ENCODE peak calls at places on chromosomes 6 and 20, in four cellular contexts. H is lung, X is body of pancreas, A is mammary epithelial cell. S is an unnamed sample.

GRCh38 chr20:32589256-32589655 is 4.1 kb upstream of the NOL4L start:
- DNase-seq in H (no peak), X (no peak), A (peak; percentile 57), S (peak; percentile 66)

GRCh38 chr6:96195272-96195671 is 179.5 kb downstream of the FUT9 start:
- DNase-seq in H (no peak), X (no peak), A (no peak), S (no peak)

GRCh38 chr20:47330933-47331708 is 25.4 kb downstream of the ZMYND8 start:
- DNase-seq in H (no peak), X (no peak), A (peak; percentile 83), S (peak; percentile 84)

GRCh38 chr20:49448917-49449316 is 33.6 kb downstream of the KCNB1 start:
- DNase-seq in H (no peak), X (no peak), A (no peak), S (no peak)

GRCh38 chr6:82875573-82876185 is 190.0 kb downstream of the UBE3D start:
- DNase-seq in H (no peak), X (no peak), A (peak; percentile 93), S (peak; percentile 67)

GRCh38 chr6:162184465-162184864 is 543.1 kb downstream of the PRKN start:
- DNase-seq in H (no peak), X (no peak), A (no peak), S (no peak)

GRCh38 chr6:116369540-116370327 is 1.0 kb upstream of the DSE start:
- DNase-seq in H (no peak), X (no peak), A (no peak), S (no peak)

GRCh38 chr20:60038400-60038799 is 80.2 kb downstream of the CDH26 start:
- DNase-seq in H (no peak), X (no peak), A (no peak), S (no peak)

GRCh38 chr6:3351105-3351676 is 92.4 kb downstream of the PSMG4 start:
- DNase-seq in H (no peak), X (no peak), A (no peak), S (no peak)

GRCh38 chr6:37868447-37868825 is 48.9 kb downstream of the ZFAND3 start:
- DNase-seq in H (no peak), X (no peak), A (peak; percentile 76), S (peak; percentile 22)

GRCh38 chr6:14066782-14067406 is 50.7 kb upstream of the CD83 start:
- DNase-seq in H (no peak), X (no peak), A (peak; percentile 68), S (peak; percentile 22)

GRCh38 chr6:148657053-148657452 is 89.8 kb upstream of the UST start:
- DNase-seq in H (peak; percentile 35), X (no peak), A (peak; percentile 47), S (no peak)

GRCh38 chr20:64216036-64216435 is 39.5 kb upstream of the PCMTD2 start:
- DNase-seq in H (no peak), X (peak; percentile 28), A (no peak), S (no peak)

GRCh38 chr20:45783656-45784294 is 7.9 kb downstream of the WFDC3 start:
- DNase-seq in H (peak; percentile 34), X (peak; percentile 55), A (peak; percentile 36), S (peak; percentile 26)

GRCh38 chr20:52936368-52936986 is 35.7 kb upstream of the TSHZ2 start:
- DNase-seq in H (no peak), X (no peak), A (no peak), S (no peak)

GRCh38 chr6:151338816-151339215 is 52.5 kb downstream of the ZBTB2 start:
- DNase-seq in H (no peak), X (no peak), A (no peak), S (no peak)

GRCh38 chr6:36028088-36028886 is 679 bp downstream of the MAPK14 start:
- DNase-seq in H (peak; percentile 46), X (peak; percentile 59), A (peak; percentile 27), S (peak; percentile 50)

GRCh38 chr20:56343861-56344381 is 14.9 kb upstream of the FAM210B start:
- DNase-seq in H (no peak), X (peak; percentile 56), A (peak; percentile 27), S (peak; percentile 47)

GRCh38 chr20:38165966-38166706 is 1.1 kb upstream of the TGM2 start:
- DNase-seq in H (no peak), X (no peak), A (peak; percentile 65), S (no peak)

GRCh38 chr6:106431405-106431804 is 70.9 kb downstream of the CRYBG1 start:
- DNase-seq in H (no peak), X (no peak), A (no peak), S (no peak)

GRCh38 chr6:113172531-113172966 is 684.6 kb upstream of the MARCKS start:
- DNase-seq in H (no peak), X (peak; percentile 63), A (no peak), S (peak; percentile 68)

GRCh38 chr20:49386848-49387605 is 95.4 kb downstream of the KCNB1 start:
- DNase-seq in H (no peak), X (no peak), A (no peak), S (no peak)

GRCh38 chr6:157709514-157709913 is 113.5 kb upstream of the SNX9 start:
- DNase-seq in H (no peak), X (no peak), A (no peak), S (no peak)

GRCh38 chr20:41196653-41197225 is 59.4 kb downstream of the PLCG1 start:
- DNase-seq in H (no peak), X (no peak), A (no peak), S (no peak)

GRCh38 chr6:885051-885590 is 192.2 kb upstream of the EXOC2 start:
- DNase-seq in H (no peak), X (no peak), A (peak; percentile 41), S (no peak)

GRCh38 chr20:48897298-48898044 is 24.0 kb upstream of the ARFGEF2 start:
- DNase-seq in H (no peak), X (no peak), A (peak; percentile 76), S (peak; percentile 47)

GRCh38 chr6:79467716-79468115 is 69.5 kb downstream of the LCA5 start:
- DNase-seq in H (no peak), X (no peak), A (peak; percentile 20), S (peak; percentile 8)

GRCh38 chr6:149336529-149336928 is 19.0 kb downstream of the TAB2 start:
- DNase-seq in H (no peak), X (no peak), A (peak; percentile 70), S (no peak)

GRCh38 chr6:100464910-100465700 is at the start of gene SIM1:
- DNase-seq in H (no peak), X (peak; percentile 82), A (peak; percentile 53), S (peak; percentile 97)

GRCh38 chr20:33648396-33649004 is 13.6 kb upstream of the C20orf144 start:
- DNase-seq in H (no peak), X (no peak), A (peak; percentile 38), S (peak; percentile 42)

GRCh38 chr6:53795254-53795701 is 473 bp downstream of the LRRC1 start:
- DNase-seq in H (no peak), X (no peak), A (peak; percentile 53), S (no peak)

GRCh38 chr20:62236674-62236996 is 1.7 kb upstream of the OSBPL2 start:
- DNase-seq in H (no peak), X (no peak), A (no peak), S (no peak)

GRCh38 chr20:33656783-33657703 is 5.1 kb upstream of the C20orf144 start:
- DNase-seq in H (no peak), X (no peak), A (no peak), S (no peak)

GRCh38 chr6:16698988-16699868 is 62.0 kb downstream of the ATXN1 start:
- DNase-seq in H (no peak), X (no peak), A (peak; percentile 74), S (no peak)

GRCh38 chr20:50724851-50725721 is 6.3 kb upstream of the PARD6B start:
- DNase-seq in H (peak; percentile 73), X (peak; percentile 36), A (peak; percentile 98), S (peak; percentile 99)

GRCh38 chr20:10313701-10314100 is 95.1 kb downstream of the SNAP25 start:
- DNase-seq in H (no peak), X (no peak), A (no peak), S (no peak)
- H3K4me3 ChIP-seq in H (no peak overlapping the region), X (no peak overlapping the region), A (no peak overlapping the region), S (no peak overlapping the region)

DNA sequence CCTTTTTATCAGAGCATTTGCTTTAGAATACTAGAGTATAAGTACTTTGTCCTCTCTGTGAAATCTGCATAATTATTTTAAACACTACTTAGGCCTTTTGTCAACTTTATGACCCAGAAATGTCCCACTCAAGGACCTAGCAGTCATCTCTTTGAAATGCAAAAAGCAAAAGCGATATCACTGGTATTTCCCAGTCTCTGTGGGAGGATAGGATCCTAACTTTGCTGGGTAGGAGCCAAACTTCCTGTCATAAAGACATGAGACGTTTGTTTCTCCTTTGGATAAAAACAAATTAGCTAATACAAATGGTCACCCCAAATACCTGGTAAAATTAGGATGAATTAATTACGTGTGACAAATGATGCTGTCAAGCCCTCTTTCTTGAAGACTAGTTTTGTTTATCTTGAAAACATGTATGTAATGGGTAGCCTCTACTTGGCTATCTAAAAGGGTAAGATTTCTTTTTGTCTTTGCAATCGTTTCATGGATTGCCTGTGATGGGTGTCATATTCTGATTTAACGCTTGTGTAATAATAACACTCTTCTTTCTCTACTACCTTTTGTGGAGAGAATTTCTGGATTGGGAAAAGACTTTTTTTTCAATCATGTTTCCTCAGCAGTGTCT is 36.2 kb downstream of the DCDC2 start:
- DNase-seq in H (no peak), X (no peak), A (no peak), S (no peak)
- H3K27me3 ChIP-seq in H (no peaks in the 10 kb centered on the region), X (no peaks in the 10 kb centered on the region), A (no peaks in the 10 kb centered on the region), S (no peaks in the 10 kb centered on the region)

GRCh38 chr20:43976577-43976976 is 61.9 kb downstream of the TOX2 start:
- DNase-seq in H (no peak), X (no peak), A (no peak), S (no peak)
- H3K36me3 ChIP-seq in H (no peaks in the 10 kb centered on the region), X (no peaks in the 10 kb centered on the region), A (no peaks in the 10 kb centered on the region), S (no peaks in the 10 kb centered on the region)

GRCh38 chr6:89414215-89414614 is 2.1 kb upstream of the RRAGD start:
- DNase-seq in H (no peak), X (no peak), A (no peak), S (no peak)

GRCh38 chr6:89411019-89411268 is 1.1 kb downstream of the RRAGD start:
- DNase-seq in H (no peak), X (peak; percentile 48), A (peak; percentile 5), S (no peak)

GRCh38 chr6:89411269-89412070 is 603 bp downstream of the RRAGD start:
- DNase-seq in H (peak; percentile 48), X (peak; percentile 40), A (peak; percentile 11), S (peak; percentile 31)

GRCh38 chr6:89412071-89413005 is at the start of gene RRAGD:
- DNase-seq in H (peak; percentile 80), X (peak; percentile 71), A (peak; percentile 14), S (peak; percentile 42)

DNA sequence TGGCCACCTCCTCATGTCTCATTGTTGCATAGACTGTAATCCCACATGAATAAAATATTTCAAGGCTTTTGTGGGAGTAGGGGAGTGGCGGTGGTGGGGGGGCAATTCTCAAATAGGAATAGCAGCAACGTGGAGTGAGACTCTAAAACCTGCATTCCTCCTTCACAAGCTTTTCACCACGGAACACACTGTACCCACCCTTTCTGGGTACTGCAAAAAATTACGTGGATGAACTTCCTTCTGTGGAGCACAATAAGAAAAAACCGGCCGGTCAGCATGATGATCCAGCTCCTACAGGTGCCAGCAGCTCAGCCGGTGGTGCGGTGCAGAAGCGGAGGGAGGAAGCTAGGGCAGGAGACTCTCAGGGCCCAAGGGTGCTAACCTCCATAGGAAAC is 930 bp upstream of the RRAGD start:
- DNase-seq in H (no peak), X (peak; percentile 33), A (no peak), S (no peak)
- H3K4me3 ChIP-seq in H (no peak overlapping the region), X (no peak overlapping the region), A (no peak overlapping the region), S (no peak overlapping the region)